ENCODE peak calls at places on chromosomes 1 and 21, in four cellular contexts. One of them, this sample, is unnamed.

GRCh38 chr1:213564215-213564659 is 423.5 kb upstream of the PROX1 start:
- DNase-seq in left ventricle myocardium inferior: no peak
- DNase-seq in H1: no peak
- DNase-seq in hepatocyte: peak; percentile 44
- DNase-seq in this sample: peak; percentile 78

GRCh38 chr1:46749921-46750404 is 31.0 kb upstream of the EFCAB14 start:
- DNase-seq in left ventricle myocardium inferior: peak; percentile 58
- DNase-seq in H1: no peak
- DNase-seq in hepatocyte: no peak
- DNase-seq in this sample: no peak

GRCh38 chr1:154784924-154785531 is 85.1 kb downstream of the KCNN3 start:
- DNase-seq in left ventricle myocardium inferior: no peak
- DNase-seq in H1: no peak
- DNase-seq in hepatocyte: no peak
- DNase-seq in this sample: peak; percentile 19

GRCh38 chr21:38467911-38468310 is 30.4 kb downstream of the ERG start:
- DNase-seq in left ventricle myocardium inferior: no peak
- DNase-seq in H1: no peak
- DNase-seq in hepatocyte: no peak
- DNase-seq in this sample: peak; percentile 71

GRCh38 chr21:16309250-16309971 is 579.6 kb downstream of the USP25 start:
- DNase-seq in left ventricle myocardium inferior: no peak
- DNase-seq in H1: no peak
- DNase-seq in hepatocyte: no peak
- DNase-seq in this sample: peak; percentile 48

GRCh38 chr1:65538013-65538578 is 117.6 kb downstream of the LEPR start:
- DNase-seq in left ventricle myocardium inferior: no peak
- DNase-seq in H1: no peak
- DNase-seq in hepatocyte: no peak
- DNase-seq in this sample: no peak

GRCh38 chr1:218496561-218496960 is 151.4 kb downstream of the TGFB2 start:
- DNase-seq in left ventricle myocardium inferior: no peak
- DNase-seq in H1: no peak
- DNase-seq in hepatocyte: peak; percentile 71
- DNase-seq in this sample: no peak

GRCh38 chr1:223819730-223820514 is 25.8 kb downstream of the TP53BP2 start:
- DNase-seq in left ventricle myocardium inferior: no peak
- DNase-seq in H1: no peak
- DNase-seq in hepatocyte: peak; percentile 26
- DNase-seq in this sample: no peak

GRCh38 chr1:51331206-51332100 is 1.1 kb upstream of the TTC39A start:
- DNase-seq in left ventricle myocardium inferior: no peak
- DNase-seq in H1: no peak
- DNase-seq in hepatocyte: peak; percentile 70
- DNase-seq in this sample: peak; percentile 60

GRCh38 chr1:115530407-115530806 is 111.4 kb upstream of the VANGL1 start:
- DNase-seq in left ventricle myocardium inferior: no peak
- DNase-seq in H1: no peak
- DNase-seq in hepatocyte: no peak
- DNase-seq in this sample: no peak

GRCh38 chr1:41935226-41935625 is 16.5 kb upstream of the HIVEP3 start:
- DNase-seq in left ventricle myocardium inferior: no peak
- DNase-seq in H1: no peak
- DNase-seq in hepatocyte: no peak
- DNase-seq in this sample: no peak

GRCh38 chr1:227328405-227329019 is 10.2 kb upstream of the CDC42BPA start:
- DNase-seq in left ventricle myocardium inferior: no peak
- DNase-seq in H1: no peak
- DNase-seq in hepatocyte: no peak
- DNase-seq in this sample: no peak

GRCh38 chr1:32780628-32781267 is 36.4 kb downstream of the YARS1 start:
- DNase-seq in left ventricle myocardium inferior: no peak
- DNase-seq in H1: no peak
- DNase-seq in hepatocyte: no peak
- DNase-seq in this sample: no peak

GRCh38 chr1:59163268-59164092 is 133.4 kb upstream of the FGGY start:
- DNase-seq in left ventricle myocardium inferior: no peak
- DNase-seq in H1: no peak
- DNase-seq in hepatocyte: no peak
- DNase-seq in this sample: no peak

GRCh38 chr1:154193821-154194220 is 1.9 kb upstream of the TPM3 start:
- DNase-seq in left ventricle myocardium inferior: no peak
- DNase-seq in H1: no peak
- DNase-seq in hepatocyte: no peak
- DNase-seq in this sample: no peak

GRCh38 chr21:44871576-44872265 is 1.8 kb downstream of the PTTG1IP start:
- DNase-seq in left ventricle myocardium inferior: no peak
- DNase-seq in H1: no peak
- DNase-seq in hepatocyte: peak; percentile 74
- DNase-seq in this sample: no peak

GRCh38 chr1:180849031-180849775 is 63.5 kb upstream of the KIAA1614 start:
- DNase-seq in left ventricle myocardium inferior: no peak
- DNase-seq in H1: no peak
- DNase-seq in hepatocyte: no peak
- DNase-seq in this sample: no peak

GRCh38 chr1:169941982-169942830 is 48.5 kb upstream of the SCYL3 start:
- DNase-seq in left ventricle myocardium inferior: no peak
- DNase-seq in H1: no peak
- DNase-seq in hepatocyte: peak; percentile 40
- DNase-seq in this sample: no peak

GRCh38 chr1:3543076-3544049 is 67.9 kb downstream of the MEGF6 start:
- DNase-seq in left ventricle myocardium inferior: no peak
- DNase-seq in H1: no peak
- DNase-seq in hepatocyte: no peak
- DNase-seq in this sample: no peak

GRCh38 chr1:89832481-89833127 is 11.8 kb downstream of the LRRC8D start:
- DNase-seq in left ventricle myocardium inferior: no peak
- DNase-seq in H1: no peak
- DNase-seq in hepatocyte: no peak
- DNase-seq in this sample: peak; percentile 63

GRCh38 chr21:14677639-14678179 is 131.6 kb upstream of the SAMSN1 start:
- DNase-seq in left ventricle myocardium inferior: no peak
- DNase-seq in H1: no peak
- DNase-seq in hepatocyte: no peak
- DNase-seq in this sample: no peak

GRCh38 chr1:36705629-36706028 is 222.9 kb upstream of the CSF3R start:
- DNase-seq in left ventricle myocardium inferior: no peak
- DNase-seq in H1: no peak
- DNase-seq in hepatocyte: no peak
- DNase-seq in this sample: no peak

GRCh38 chr1:223525957-223526356 is 132.7 kb downstream of the CCDC185 start:
- DNase-seq in left ventricle myocardium inferior: no peak
- DNase-seq in H1: no peak
- DNase-seq in hepatocyte: no peak
- DNase-seq in this sample: no peak

GRCh38 chr1:15691434-15692032 is 7.4 kb downstream of the PLEKHM2 start:
- DNase-seq in left ventricle myocardium inferior: peak; percentile 59
- DNase-seq in H1: no peak
- DNase-seq in hepatocyte: no peak
- DNase-seq in this sample: no peak

GRCh38 chr1:63322944-63323865 is 838 bp downstream of the FOXD3 start:
- DNase-seq in left ventricle myocardium inferior: no peak
- DNase-seq in H1: no peak
- DNase-seq in hepatocyte: peak; percentile 56
- DNase-seq in this sample: peak; percentile 78

GRCh38 chr1:157115851-157116734 is 16.5 kb upstream of the ETV3L start:
- DNase-seq in left ventricle myocardium inferior: no peak
- DNase-seq in H1: no peak
- DNase-seq in hepatocyte: no peak
- DNase-seq in this sample: no peak

GRCh38 chr1:23931481-23931880 is 18.3 kb upstream of the CNR2 start:
- DNase-seq in left ventricle myocardium inferior: no peak
- DNase-seq in H1: no peak
- DNase-seq in hepatocyte: no peak
- DNase-seq in this sample: no peak

GRCh38 chr1:29828526-29829447 is 592.5 kb downstream of the PTPRU start:
- DNase-seq in left ventricle myocardium inferior: no peak
- DNase-seq in H1: no peak
- DNase-seq in hepatocyte: no peak
- DNase-seq in this sample: no peak

GRCh38 chr1:64965239-64966157 is 851 bp downstream of the JAK1 start:
- DNase-seq in left ventricle myocardium inferior: peak; percentile 63
- DNase-seq in H1: no peak
- DNase-seq in hepatocyte: peak; percentile 81
- DNase-seq in this sample: peak; percentile 74

GRCh38 chr1:244319283-244320132 is 132.2 kb downstream of the ADSS2 start:
- DNase-seq in left ventricle myocardium inferior: no peak
- DNase-seq in H1: no peak
- DNase-seq in hepatocyte: no peak
- DNase-seq in this sample: no peak

GRCh38 chr1:147051136-147051535 is 113.0 kb downstream of the NBPF12 start:
- DNase-seq in left ventricle myocardium inferior: no peak
- DNase-seq in H1: no peak
- DNase-seq in hepatocyte: no peak
- DNase-seq in this sample: no peak
- H3K27ac ChIP-seq in left ventricle myocardium inferior: no peak overlapping the region
- H3K27ac ChIP-seq in H1: no peak overlapping the region
- H3K27ac ChIP-seq in hepatocyte: no peak overlapping the region
- H3K27ac ChIP-seq in this sample: no peak overlapping the region

GRCh38 chr1:16988210-16988609 is 7.8 kb upstream of the MFAP2 start:
- DNase-seq in left ventricle myocardium inferior: no peak
- DNase-seq in H1: no peak
- DNase-seq in hepatocyte: no peak
- DNase-seq in this sample: no peak

GRCh38 chr1:16984717-16985116 is 4.3 kb upstream of the MFAP2 start:
- DNase-seq in left ventricle myocardium inferior: peak; percentile 65
- DNase-seq in H1: no peak
- DNase-seq in hepatocyte: peak; percentile 84
- DNase-seq in this sample: no peak

GRCh38 chr1:16986596-16987361 is 6.4 kb upstream of the MFAP2 start:
- DNase-seq in left ventricle myocardium inferior: no peak
- DNase-seq in H1: no peak
- DNase-seq in hepatocyte: no peak
- DNase-seq in this sample: peak; percentile 80

GRCh38 chr1:16983649-16984048 is 3.2 kb upstream of the MFAP2 start:
- DNase-seq in left ventricle myocardium inferior: no peak
- DNase-seq in H1: no peak
- DNase-seq in hepatocyte: no peak
- DNase-seq in this sample: no peak

DNA sequence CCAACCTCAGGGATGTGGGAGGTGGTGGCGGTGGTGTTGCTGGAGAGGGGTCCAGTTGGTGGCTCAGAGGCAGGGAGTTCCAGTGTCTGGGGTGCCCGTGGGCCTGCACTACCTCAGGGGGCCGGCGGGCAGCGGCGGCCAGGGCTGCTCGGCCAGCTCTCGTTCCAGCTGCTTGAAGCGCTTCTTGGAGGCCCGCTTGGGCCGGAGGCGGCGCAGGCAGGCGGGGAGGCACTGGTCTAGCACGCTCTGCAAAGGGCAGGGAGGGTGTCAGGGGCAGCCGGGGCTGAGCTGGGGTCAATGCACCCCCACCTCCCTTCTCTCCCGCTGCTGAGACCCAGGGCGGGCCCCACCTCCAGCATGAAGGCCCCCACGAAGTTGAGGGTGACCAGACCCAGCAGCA is 5.7 kb upstream of the MFAP2 start:
- DNase-seq in left ventricle myocardium inferior: no peak
- DNase-seq in H1: no peak
- DNase-seq in hepatocyte: no peak
- DNase-seq in this sample: no peak
- H3K27ac ChIP-seq in left ventricle myocardium inferior: no peak overlapping the region
- H3K27ac ChIP-seq in H1: no peak overlapping the region
- H3K27ac ChIP-seq in hepatocyte: no peak overlapping the region
- H3K27ac ChIP-seq in this sample: no peak overlapping the region

GRCh38 chr1:31583995-31584868 is 7.9 kb downstream of the TINAGL1 start:
- DNase-seq in left ventricle myocardium inferior: peak; percentile 89
- DNase-seq in H1: no peak
- DNase-seq in hepatocyte: peak; percentile 76
- DNase-seq in this sample: no peak
- H3K27ac ChIP-seq in left ventricle myocardium inferior: peak overlapping the region; percentile 97
- H3K27ac ChIP-seq in H1: no peak overlapping the region
- H3K27ac ChIP-seq in hepatocyte: no peak overlapping the region
- H3K27ac ChIP-seq in this sample: no peak overlapping the region

GRCh38 chr1:225941949-225942222 is 866 bp upstream of the LEFTY2 start:
- DNase-seq in left ventricle myocardium inferior: no peak
- DNase-seq in H1: no peak
- DNase-seq in hepatocyte: no peak
- DNase-seq in this sample: no peak
- H3K27ac ChIP-seq in left ventricle myocardium inferior: peak overlapping the region; percentile 75
- H3K27ac ChIP-seq in H1: no peak overlapping the region
- H3K27ac ChIP-seq in hepatocyte: no peak overlapping the region
- H3K27ac ChIP-seq in this sample: no peak overlapping the region

DNA sequence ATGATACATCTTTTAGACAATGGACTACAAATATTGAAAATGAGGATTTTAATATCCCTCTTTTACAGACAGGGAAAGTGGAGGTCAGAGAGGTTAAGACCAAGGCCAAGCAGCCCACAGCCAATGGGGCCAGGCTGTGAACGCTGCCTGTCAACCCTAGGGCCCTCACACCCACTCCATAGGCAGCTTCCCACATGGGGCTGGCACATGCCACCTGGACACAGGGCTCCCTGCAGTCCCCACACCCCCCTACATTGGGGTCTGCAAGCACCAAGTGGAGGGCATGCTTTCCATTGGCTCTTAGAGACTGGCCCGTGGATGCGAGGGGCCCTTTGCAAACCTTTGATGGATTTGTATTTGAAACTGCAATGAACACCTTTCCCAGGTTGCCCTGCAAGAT is 348.5 kb upstream of the VAMP3 start:
- DNase-seq in left ventricle myocardium inferior: no peak
- DNase-seq in H1: no peak
- DNase-seq in hepatocyte: no peak
- DNase-seq in this sample: no peak
- H3K27ac ChIP-seq in left ventricle myocardium inferior: no peak overlapping the region
- H3K27ac ChIP-seq in H1: no peak overlapping the region
- H3K27ac ChIP-seq in hepatocyte: no peak overlapping the region
- H3K27ac ChIP-seq in this sample: no peak overlapping the region

GRCh38 chr1:7477593-7477992 is 293.5 kb upstream of the VAMP3 start:
- DNase-seq in left ventricle myocardium inferior: no peak
- DNase-seq in H1: no peak
- DNase-seq in hepatocyte: no peak
- DNase-seq in this sample: no peak
- H3K27ac ChIP-seq in left ventricle myocardium inferior: peak overlapping the region; percentile 64
- H3K27ac ChIP-seq in H1: no peak overlapping the region
- H3K27ac ChIP-seq in hepatocyte: peak overlapping the region; percentile 14
- H3K27ac ChIP-seq in this sample: no peak overlapping the region

GRCh38 chr1:235865565-235866206 is 1.0 kb downstream of the LYST start:
- DNase-seq in left ventricle myocardium inferior: no peak
- DNase-seq in H1: no peak
- DNase-seq in hepatocyte: no peak
- DNase-seq in this sample: no peak

GRCh38 chr1:235866207-235866912 is at the start of gene LYST:
- DNase-seq in left ventricle myocardium inferior: peak; percentile 40
- DNase-seq in H1: no peak
- DNase-seq in hepatocyte: peak; percentile 74
- DNase-seq in this sample: peak; percentile 65

GRCh38 chr1:235867903-235868469 is 1.3 kb upstream of the LYST start:
- DNase-seq in left ventricle myocardium inferior: no peak
- DNase-seq in H1: no peak
- DNase-seq in hepatocyte: no peak
- DNase-seq in this sample: no peak

GRCh38 chr1:235864965-235865525 is 1.7 kb downstream of the LYST start:
- DNase-seq in left ventricle myocardium inferior: no peak
- DNase-seq in H1: no peak
- DNase-seq in hepatocyte: no peak
- DNase-seq in this sample: no peak

GRCh38 chr1:235866913-235867850 is 476 bp upstream of the LYST start:
- DNase-seq in left ventricle myocardium inferior: peak; percentile 95
- DNase-seq in H1: peak; percentile 88
- DNase-seq in hepatocyte: peak; percentile 98
- DNase-seq in this sample: peak; percentile 96
- H3K27ac ChIP-seq in left ventricle myocardium inferior: peak overlapping the region; percentile 97
- H3K27ac ChIP-seq in H1: peak overlapping the region; percentile 11
- H3K27ac ChIP-seq in hepatocyte: peak overlapping the region; percentile 93
- H3K27ac ChIP-seq in this sample: peak overlapping the region; percentile 77

GRCh38 chr1:203671808-203672207 is 45.2 kb downstream of the ATP2B4 start:
- DNase-seq in left ventricle myocardium inferior: no peak
- DNase-seq in H1: no peak
- DNase-seq in hepatocyte: no peak
- DNase-seq in this sample: no peak
- H3K27ac ChIP-seq in left ventricle myocardium inferior: peak overlapping the region; percentile 91
- H3K27ac ChIP-seq in H1: no peak overlapping the region
- H3K27ac ChIP-seq in hepatocyte: peak overlapping the region; percentile 85
- H3K27ac ChIP-seq in this sample: no peak overlapping the region

This sample was measured in GM23338.